ENCODE peak calls at places on chromosomes 1 and 21, in eight cellular contexts. C is fibroblast of lung, R is pancreas, O is upper lobe of left lung, K is BE2C, V is A549, T is Panc1, Q is neural progenitor cell. L is an unnamed sample. For H3K4me1, the result is how much of the 10 kb centered on the place peaks cover.

GRCh38 chr1:60388092-60388987 is 314.8 kb upstream of the C1orf87 start:
- DNase-seq in O (no peak), V (no peak), C (no peak), R (no peak), K (peak), T (no peak), Q (no peak), L (no peak)

GRCh38 chr1:67723620-67724019 is 38.6 kb downstream of the GADD45A start:
- DNase-seq in T (no peak), K (no peak), C (no peak), Q (no peak), V (no peak), O (no peak), R (no peak), L (no peak)

GRCh38 chr21:36860736-36861594 is 105.5 kb downstream of the HLCS start:
- DNase-seq in T (no peak), K (no peak), Q (no peak), V (peak), R (peak), C (peak), O (no peak), L (peak)

GRCh38 chr1:187714501-187714900 is 885.8 kb downstream of the PLA2G4A start:
- DNase-seq in O (no peak), C (no peak), T (no peak), V (peak), R (no peak), Q (no peak), K (no peak), L (no peak)

GRCh38 chr1:61636392-61636791 is 88.5 kb downstream of the TM2D1 start:
- DNase-seq in R (no peak), C (no peak), O (no peak), T (no peak), K (no peak), V (no peak), Q (no peak), L (no peak)

GRCh38 chr21:34594566-34595234 is 20.2 kb downstream of the RCAN1 start:
- DNase-seq in T (no peak), V (no peak), R (no peak), K (no peak), Q (no peak), O (no peak), C (no peak), L (no peak)

GRCh38 chr1:19439464-19440171 is 45.7 kb downstream of the CAPZB start:
- DNase-seq in T (no peak), K (peak), V (peak), O (no peak), R (no peak), Q (peak), C (no peak), L (no peak)

GRCh38 chr1:26162220-26162703 is 3.4 kb downstream of the FAM110D start:
- DNase-seq in R (no peak), K (no peak), O (no peak), V (no peak), C (no peak), Q (no peak), T (no peak), L (no peak)

GRCh38 chr1:153566414-153567371 is 1.0 kb upstream of the S100A2 start:
- DNase-seq in T (peak), C (peak), R (peak), K (peak), O (peak), V (peak), Q (peak), L (peak)

GRCh38 chr1:74652711-74653131 is 20.9 kb downstream of the ERICH3 start:
- DNase-seq in K (peak), Q (no peak), T (no peak), V (no peak), O (no peak), C (peak), R (no peak), L (no peak)

GRCh38 chr1:153553691-153554608 is 4.9 kb upstream of the S100A3 start:
- DNase-seq in K (no peak), V (no peak), R (no peak), C (peak), O (no peak), Q (no peak), T (no peak), L (no peak)

GRCh38 chr21:41402796-41403195 is 23.2 kb upstream of the MX1 start:
- DNase-seq in T (no peak), R (no peak), V (no peak), Q (no peak), K (no peak), C (no peak), O (no peak), L (no peak)

GRCh38 chr1:27940297-27940696 is 5.5 kb downstream of the SMPDL3B start:
- DNase-seq in R (no peak), K (peak), T (no peak), Q (peak), V (peak), O (no peak), C (peak), L (peak)

GRCh38 chr1:62725255-62725654 is 37.1 kb upstream of the DOCK7 start:
- DNase-seq in C (peak), T (no peak), V (no peak), K (no peak), R (no peak), Q (no peak), O (no peak), L (no peak)

GRCh38 chr1:37682334-37682987 is 9.9 kb upstream of the CDCA8 start:
- DNase-seq in K (peak), C (peak), Q (peak), R (peak), O (no peak), T (peak), V (peak), L (peak)

GRCh38 chr1:40801742-40802077 is 18.1 kb downstream of the KCNQ4 start:
- DNase-seq in Q (no peak), R (no peak), C (no peak), O (no peak), V (no peak), K (no peak), T (no peak), L (no peak)

GRCh38 chr21:15617968-15618367 is 111.8 kb upstream of the USP25 start:
- DNase-seq in K (no peak), C (peak), R (no peak), Q (peak), T (no peak), O (no peak), V (peak), L (no peak)

GRCh38 chr1:161840363-161840762 is 74.2 kb downstream of the ATF6 start:
- DNase-seq in O (no peak), T (no peak), Q (no peak), R (no peak), V (no peak), C (peak), K (no peak), L (no peak)

GRCh38 chr1:29975036-29975694 is 738.8 kb downstream of the PTPRU start:
- DNase-seq in R (no peak), O (no peak), T (no peak), C (peak), Q (peak), V (peak), K (no peak), L (no peak)

GRCh38 chr1:187396226-187396625 is 567.5 kb downstream of the PLA2G4A start:
- DNase-seq in V (no peak), Q (no peak), K (peak), C (no peak), O (no peak), R (no peak), T (no peak), L (no peak)

GRCh38 chr1:97108200-97108599 is 386.6 kb downstream of the PTBP2 start:
- DNase-seq in O (no peak), K (no peak), R (no peak), C (no peak), V (no peak), T (no peak), Q (no peak), L (no peak)

GRCh38 chr1:198601936-198602889 is 36.6 kb upstream of the PTPRC start:
- DNase-seq in O (no peak), T (no peak), C (no peak), Q (no peak), V (no peak), R (no peak), K (no peak), L (no peak)

GRCh38 chr1:205998457-205999241 is 4.5 kb downstream of the RAB7B start:
- DNase-seq in T (no peak), C (peak), Q (peak), V (no peak), R (peak), O (no peak), K (no peak), L (no peak)

GRCh38 chr1:174469687-174470086 is 21.9 kb downstream of the GPR52 start:
- DNase-seq in C (no peak), R (no peak), O (no peak), V (no peak), Q (no peak), T (no peak), K (no peak), L (no peak)

GRCh38 chr1:7009741-7010525 is 224.7 kb downstream of the CAMTA1 start:
- DNase-seq in V (no peak), R (no peak), K (no peak), C (no peak), Q (no peak), O (peak), T (no peak), L (no peak)

GRCh38 chr1:207673399-207673798 is 28.5 kb downstream of the CR1L start:
- DNase-seq in O (no peak), C (no peak), V (no peak), K (no peak), T (no peak), Q (no peak), R (no peak), L (no peak)

GRCh38 chr1:204495078-204495753 is 611 bp upstream of the PIK3C2B start:
- DNase-seq in K (no peak), R (no peak), C (no peak), Q (no peak), T (no peak), V (no peak), O (no peak), L (no peak)
- H3K4me1 ChIP-seq in K (under half), R (under half), C (under half), Q (under half), T (under half), V (under half), O (under half), L (under half)

DNA sequence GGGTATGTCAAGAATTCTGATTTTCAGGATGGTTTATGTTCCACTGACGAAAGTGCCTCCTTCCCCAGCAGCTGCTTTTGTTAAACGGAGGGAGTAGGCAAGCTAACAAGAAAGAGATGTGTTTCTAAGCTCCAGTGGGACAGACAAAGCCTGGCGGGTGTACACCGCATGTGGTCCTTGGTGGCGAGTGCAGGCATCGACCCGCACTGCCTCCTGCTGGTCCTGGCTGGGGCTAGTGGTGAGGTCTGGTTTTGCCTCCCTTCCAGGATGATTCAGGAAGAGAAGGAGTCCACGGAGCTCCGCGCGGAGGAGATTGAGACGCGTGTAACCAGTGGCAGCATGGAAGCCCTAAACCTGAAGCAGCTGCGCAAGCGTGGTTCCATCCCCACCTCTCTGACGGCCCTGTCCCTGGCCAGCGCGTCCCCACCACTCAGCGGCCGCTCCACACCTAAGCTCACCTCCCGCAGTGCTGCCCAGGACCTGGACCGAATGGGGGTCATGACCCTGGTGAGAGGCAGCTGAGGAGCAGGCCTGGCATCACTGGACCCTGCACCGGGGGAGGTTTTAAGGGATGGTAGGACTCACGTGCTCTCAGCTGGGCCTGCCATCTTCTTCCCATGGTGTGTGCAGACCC is 29.0 kb downstream of the PPFIA4 start:
- DNase-seq in O (no peak), R (no peak), V (peak), T (no peak), K (peak), Q (peak), C (no peak), L (no peak)
- TF ChIP-seq CTCF in O (no peak), R (no peak), V (no peak), T (no peak), K (peak), Q (peak), C (no peak), L (no peak)

GRCh38 chr1:39391741-39392679 is 99.4 kb upstream of the BMP8A start:
- DNase-seq in T (peak), V (peak), O (no peak), K (no peak), Q (no peak), R (no peak), C (peak), L (no peak)
- H3K4me1 ChIP-seq in T (half or more), V (half or more), O (half or more), K (under half), Q (under half), R (under half), C (under half), L (under half)

GRCh38 chr1:58781541-58782307 is 2.1 kb downstream of the JUN start:
- DNase-seq in C (peak), K (peak), R (peak), O (peak), T (no peak), Q (peak), V (peak), L (peak)
- TF ChIP-seq CTCF in C (peak), K (peak), R (peak), O (peak), T (no peak), Q (peak), V (no peak), L (peak)

GRCh38 chr1:155107309-155108283 is 20.1 kb upstream of the EFNA1 start:
- DNase-seq in V (no peak), Q (no peak), K (no peak), R (no peak), T (no peak), C (no peak), O (peak), L (no peak)
- H3K4me1 ChIP-seq in V (under half), Q (under half), K (under half), R (under half), T (under half), C (under half), O (under half), L (under half)

DNA sequence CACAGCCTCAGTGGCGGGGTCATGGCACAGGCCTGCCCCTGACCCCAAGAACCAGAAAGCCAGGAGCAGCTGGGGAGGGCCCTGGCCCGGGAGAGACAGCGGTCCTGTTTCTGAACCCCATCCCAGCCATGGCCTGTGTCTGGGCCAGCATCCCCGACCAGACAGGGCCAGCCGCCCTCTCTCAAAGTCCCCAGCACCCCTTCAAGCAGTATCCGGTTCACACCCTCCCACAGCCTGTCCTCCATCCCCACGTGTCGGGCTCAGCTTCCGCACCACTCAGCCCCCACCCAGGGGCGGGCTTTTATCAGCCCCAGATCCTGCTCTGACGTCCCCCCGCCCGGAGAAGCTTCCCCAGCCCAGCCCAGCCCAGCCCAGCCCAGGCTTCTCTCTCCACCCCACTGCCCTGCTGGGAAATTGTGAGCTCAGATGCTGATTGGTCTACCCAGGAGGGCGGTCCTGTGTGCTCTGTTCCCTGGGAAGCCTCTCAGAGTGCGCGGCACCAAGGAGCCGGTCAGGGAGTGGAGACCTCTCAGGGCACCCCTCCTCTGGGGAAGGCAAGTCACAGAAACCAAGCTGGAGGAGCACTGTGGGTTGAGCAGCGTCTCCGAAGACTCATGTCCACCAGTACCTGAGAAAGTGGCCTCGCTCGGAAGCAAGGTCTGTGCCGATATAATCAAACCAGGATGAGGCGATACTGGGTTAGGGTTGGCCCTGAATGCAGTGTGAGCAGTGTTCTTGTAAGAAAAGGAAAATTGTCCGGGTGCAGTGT is 4.7 kb upstream of the FAAP20 start:
- DNase-seq in K (peak), R (peak), V (peak), Q (peak), O (peak), T (no peak), C (peak), L (peak)
- TF ChIP-seq CTCF in K (peak), R (no peak), V (no peak), Q (peak), O (no peak), T (no peak), C (no peak), L (no peak)

DNA sequence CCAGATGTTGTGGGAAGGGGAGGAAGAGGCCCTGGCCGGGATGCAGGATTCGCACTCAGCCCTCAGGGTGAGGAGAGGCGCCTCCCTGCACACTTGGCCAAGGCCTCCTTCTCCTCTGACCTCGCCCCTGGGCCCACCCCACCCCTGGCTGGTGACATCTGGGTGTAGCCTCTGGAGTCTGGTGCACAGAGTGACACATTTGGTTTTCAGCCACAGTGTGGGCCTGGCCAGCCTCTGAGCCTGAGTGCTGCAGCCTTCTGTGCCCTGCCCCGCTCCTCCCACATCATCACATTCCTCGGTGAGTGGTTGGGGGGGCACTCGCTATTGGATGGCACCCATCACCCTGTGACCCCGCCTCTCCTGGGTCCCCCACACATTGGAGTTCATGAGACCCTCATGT is 45.8 kb downstream of the PRDM16 start:
- DNase-seq in K (no peak), V (no peak), Q (no peak), C (no peak), O (peak), R (no peak), T (no peak), L (no peak)
- H3K4me1 ChIP-seq in K (under half), V (under half), Q (under half), C (under half), O (under half), R (under half), T (under half), L (under half)

GRCh38 chr1:110548381-110548780 is 29.4 kb upstream of the KCNA10 start:
- DNase-seq in V (peak), C (no peak), R (no peak), K (peak), T (peak), Q (peak), O (no peak), L (no peak)
- TF ChIP-seq CTCF in V (peak), C (no peak), R (peak), K (peak), T (peak), Q (peak), O (peak), L (peak)

DNA sequence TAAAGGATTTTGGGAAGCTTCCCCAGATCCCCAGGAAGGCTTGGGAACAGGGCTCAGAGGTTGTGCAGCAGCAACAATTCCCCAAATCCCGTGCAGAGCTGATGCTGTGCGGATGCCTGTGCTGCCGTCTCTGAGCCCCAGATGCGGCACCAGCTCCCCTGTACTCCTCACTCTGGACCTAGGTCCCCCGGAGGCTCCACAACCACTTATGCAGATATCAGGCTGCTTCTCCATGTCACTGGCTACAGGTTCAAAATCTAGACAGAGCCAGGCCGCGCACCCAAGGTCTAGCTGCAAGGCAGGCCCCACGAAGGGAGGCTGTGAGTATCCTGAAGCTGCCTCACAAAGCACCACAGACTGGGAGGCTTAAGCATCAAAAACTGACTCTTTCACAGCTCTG is 81.6 kb downstream of the PDE9A start:
- DNase-seq in V (no peak), C (no peak), R (no peak), K (no peak), T (no peak), O (no peak), Q (no peak), L (no peak)
- H3K4me1 ChIP-seq in V (under half), C (under half), R (under half), K (under half), T (under half), O (under half), Q (under half), L (under half)

DNA sequence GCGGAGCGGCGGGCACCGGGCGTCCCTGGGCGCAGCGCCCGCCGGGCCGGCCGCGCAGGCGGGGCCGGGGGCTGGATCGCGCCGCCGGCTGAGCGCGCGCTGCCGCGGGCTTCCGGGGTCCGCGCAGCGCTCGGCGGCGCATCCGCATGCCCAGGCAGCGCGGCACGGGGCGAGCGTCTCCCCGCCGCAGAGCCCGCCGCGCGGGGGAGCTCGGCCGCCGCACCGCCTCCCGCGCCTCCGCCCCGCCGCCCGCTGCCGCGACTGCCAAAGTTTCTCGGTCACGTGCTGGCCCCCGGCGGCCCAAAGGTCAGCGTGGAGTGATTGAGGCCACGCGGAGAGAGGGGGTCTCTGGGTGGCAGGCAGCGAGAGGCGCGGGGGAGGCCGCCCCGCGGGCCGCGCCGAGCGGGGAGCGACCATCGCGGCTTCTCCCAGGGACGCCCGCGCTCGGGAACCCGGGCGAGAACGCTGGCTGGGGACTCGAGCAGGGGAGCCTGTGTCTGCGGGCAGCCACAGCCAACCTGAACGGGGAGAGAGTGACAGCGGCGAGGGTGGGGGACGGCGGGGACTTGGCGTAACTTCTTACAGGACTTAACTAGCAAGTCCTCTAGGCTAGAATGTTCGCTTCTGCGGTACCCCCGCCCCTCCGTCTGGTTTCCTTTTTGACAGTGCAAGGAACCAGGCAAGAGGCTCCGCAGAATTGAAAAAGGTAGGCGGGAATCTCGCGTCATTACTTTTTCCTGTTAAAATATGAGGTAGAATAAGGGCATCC is at the start of gene ILDR2:
- DNase-seq in R (peak), T (no peak), C (peak), K (peak), O (peak), Q (peak), V (peak), L (peak)
- TF ChIP-seq CTCF in R (no peak), T (peak), C (no peak), K (no peak), O (no peak), Q (peak), V (peak), L (no peak)

L was measured in colonic mucosa.